ENCODE peak calls at places on chromosomes 13 and 19, in ten cellular contexts. One of them, this sample, is unnamed.
A peak's percentile ranks its signal among the peaks of the same experiment; 100 is the strongest.

GRCh38 chr13:114069376-114070097 is 62.9 kb downstream of the RASA3 start:
- DNase-seq in stimulated activated CD4-positive, alpha-beta T cell treated with anti-CD3 and anti-CD28 coated beads, TNF-alpha, amount 100 ng/mL, for 1 hour: no peak
- DNase-seq in fibroblast of mammary gland: no peak
- DNase-seq in gastrocnemius medialis: no peak
- DNase-seq in neural progenitor cell: no peak
- DNase-seq in H54: no peak
- DNase-seq in AG08396: no peak
- DNase-seq in mucosa of gallbladder: no peak
- DNase-seq in AML-193: no peak
- DNase-seq in amygdala: no peak
- DNase-seq in this sample: peak; percentile 62

GRCh38 chr19:29383696-29384095 is 142.1 kb upstream of the VSTM2B start:
- DNase-seq in stimulated activated CD4-positive, alpha-beta T cell treated with anti-CD3 and anti-CD28 coated beads, TNF-alpha, amount 100 ng/mL, for 1 hour: no peak
- DNase-seq in fibroblast of mammary gland: no peak
- DNase-seq in gastrocnemius medialis: no peak
- DNase-seq in neural progenitor cell: no peak
- DNase-seq in H54: no peak
- DNase-seq in AG08396: no peak
- DNase-seq in mucosa of gallbladder: no peak
- DNase-seq in AML-193: no peak
- DNase-seq in amygdala: no peak
- DNase-seq in this sample: peak; percentile 26

GRCh38 chr13:98199480-98199879 is 22.4 kb upstream of the RNF113B start:
- DNase-seq in stimulated activated CD4-positive, alpha-beta T cell treated with anti-CD3 and anti-CD28 coated beads, TNF-alpha, amount 100 ng/mL, for 1 hour: no peak
- DNase-seq in fibroblast of mammary gland: no peak
- DNase-seq in gastrocnemius medialis: no peak
- DNase-seq in neural progenitor cell: no peak
- DNase-seq in H54: no peak
- DNase-seq in AG08396: no peak
- DNase-seq in mucosa of gallbladder: no peak
- DNase-seq in AML-193: no peak
- DNase-seq in amygdala: no peak
- DNase-seq in this sample: no peak

GRCh38 chr19:16330368-16330801 is 5.8 kb downstream of the KLF2 start:
- DNase-seq in stimulated activated CD4-positive, alpha-beta T cell treated with anti-CD3 and anti-CD28 coated beads, TNF-alpha, amount 100 ng/mL, for 1 hour: peak; percentile 88
- DNase-seq in fibroblast of mammary gland: peak; percentile 87
- DNase-seq in gastrocnemius medialis: peak; percentile 43
- DNase-seq in neural progenitor cell: no peak
- DNase-seq in H54: peak; percentile 95
- DNase-seq in AG08396: peak; percentile 77
- DNase-seq in mucosa of gallbladder: peak; percentile 79
- DNase-seq in AML-193: peak; percentile 8
- DNase-seq in amygdala: no peak
- DNase-seq in this sample: peak; percentile 83

GRCh38 chr19:6521718-6522646 is 8.8 kb upstream of the TNFSF9 start:
- DNase-seq in stimulated activated CD4-positive, alpha-beta T cell treated with anti-CD3 and anti-CD28 coated beads, TNF-alpha, amount 100 ng/mL, for 1 hour: no peak
- DNase-seq in fibroblast of mammary gland: peak; percentile 45
- DNase-seq in gastrocnemius medialis: no peak
- DNase-seq in neural progenitor cell: no peak
- DNase-seq in H54: no peak
- DNase-seq in AG08396: no peak
- DNase-seq in mucosa of gallbladder: no peak
- DNase-seq in AML-193: no peak
- DNase-seq in amygdala: no peak
- DNase-seq in this sample: no peak

GRCh38 chr19:46603195-46603637 is 2.1 kb downstream of the CALM3 start:
- DNase-seq in stimulated activated CD4-positive, alpha-beta T cell treated with anti-CD3 and anti-CD28 coated beads, TNF-alpha, amount 100 ng/mL, for 1 hour: no peak
- DNase-seq in fibroblast of mammary gland: no peak
- DNase-seq in gastrocnemius medialis: no peak
- DNase-seq in neural progenitor cell: no peak
- DNase-seq in H54: no peak
- DNase-seq in AG08396: no peak
- DNase-seq in mucosa of gallbladder: peak; percentile 69
- DNase-seq in AML-193: no peak
- DNase-seq in amygdala: no peak
- DNase-seq in this sample: no peak

GRCh38 chr13:86684402-86684801 is 885.2 kb upstream of the SLITRK6 start:
- DNase-seq in stimulated activated CD4-positive, alpha-beta T cell treated with anti-CD3 and anti-CD28 coated beads, TNF-alpha, amount 100 ng/mL, for 1 hour: no peak
- DNase-seq in fibroblast of mammary gland: no peak
- DNase-seq in gastrocnemius medialis: no peak
- DNase-seq in neural progenitor cell: no peak
- DNase-seq in H54: no peak
- DNase-seq in AG08396: no peak
- DNase-seq in mucosa of gallbladder: no peak
- DNase-seq in AML-193: no peak
- DNase-seq in amygdala: no peak
- DNase-seq in this sample: no peak

GRCh38 chr13:62687727-62688126 is 1272.1 kb upstream of the PCDH20 start:
- DNase-seq in stimulated activated CD4-positive, alpha-beta T cell treated with anti-CD3 and anti-CD28 coated beads, TNF-alpha, amount 100 ng/mL, for 1 hour: no peak
- DNase-seq in fibroblast of mammary gland: no peak
- DNase-seq in gastrocnemius medialis: no peak
- DNase-seq in neural progenitor cell: peak; percentile 27
- DNase-seq in H54: no peak
- DNase-seq in AG08396: no peak
- DNase-seq in mucosa of gallbladder: no peak
- DNase-seq in AML-193: no peak
- DNase-seq in amygdala: no peak
- DNase-seq in this sample: no peak

GRCh38 chr13:45257638-45258338 is 56.9 kb upstream of the KCTD4 start:
- DNase-seq in stimulated activated CD4-positive, alpha-beta T cell treated with anti-CD3 and anti-CD28 coated beads, TNF-alpha, amount 100 ng/mL, for 1 hour: no peak
- DNase-seq in fibroblast of mammary gland: peak; percentile 42
- DNase-seq in gastrocnemius medialis: no peak
- DNase-seq in neural progenitor cell: no peak
- DNase-seq in H54: no peak
- DNase-seq in AG08396: no peak
- DNase-seq in mucosa of gallbladder: no peak
- DNase-seq in AML-193: no peak
- DNase-seq in amygdala: no peak
- DNase-seq in this sample: no peak

GRCh38 chr19:49858591-49858985 is 7.6 kb downstream of the PTOV1 start:
- DNase-seq in stimulated activated CD4-positive, alpha-beta T cell treated with anti-CD3 and anti-CD28 coated beads, TNF-alpha, amount 100 ng/mL, for 1 hour: no peak
- DNase-seq in fibroblast of mammary gland: no peak
- DNase-seq in gastrocnemius medialis: no peak
- DNase-seq in neural progenitor cell: no peak
- DNase-seq in H54: no peak
- DNase-seq in AG08396: no peak
- DNase-seq in mucosa of gallbladder: no peak
- DNase-seq in AML-193: no peak
- DNase-seq in amygdala: no peak
- DNase-seq in this sample: no peak

GRCh38 chr19:55597493-55597892 is 1.8 kb downstream of the FIZ1 start:
- DNase-seq in stimulated activated CD4-positive, alpha-beta T cell treated with anti-CD3 and anti-CD28 coated beads, TNF-alpha, amount 100 ng/mL, for 1 hour: no peak
- DNase-seq in fibroblast of mammary gland: no peak
- DNase-seq in gastrocnemius medialis: no peak
- DNase-seq in neural progenitor cell: no peak
- DNase-seq in H54: no peak
- DNase-seq in AG08396: no peak
- DNase-seq in mucosa of gallbladder: no peak
- DNase-seq in AML-193: no peak
- DNase-seq in amygdala: no peak
- DNase-seq in this sample: no peak

GRCh38 chr13:23430664-23431063 is 2.8 kb downstream of the SACS start:
- DNase-seq in stimulated activated CD4-positive, alpha-beta T cell treated with anti-CD3 and anti-CD28 coated beads, TNF-alpha, amount 100 ng/mL, for 1 hour: no peak
- DNase-seq in fibroblast of mammary gland: no peak
- DNase-seq in gastrocnemius medialis: no peak
- DNase-seq in neural progenitor cell: no peak
- DNase-seq in H54: no peak
- DNase-seq in AG08396: no peak
- DNase-seq in mucosa of gallbladder: no peak
- DNase-seq in AML-193: no peak
- DNase-seq in amygdala: no peak
- DNase-seq in this sample: no peak

GRCh38 chr13:54742984-54743383 is 1714.4 kb downstream of the OLFM4 start:
- DNase-seq in stimulated activated CD4-positive, alpha-beta T cell treated with anti-CD3 and anti-CD28 coated beads, TNF-alpha, amount 100 ng/mL, for 1 hour: no peak
- DNase-seq in fibroblast of mammary gland: no peak
- DNase-seq in gastrocnemius medialis: no peak
- DNase-seq in neural progenitor cell: no peak
- DNase-seq in H54: no peak
- DNase-seq in AG08396: no peak
- DNase-seq in mucosa of gallbladder: no peak
- DNase-seq in AML-193: no peak
- DNase-seq in amygdala: no peak
- DNase-seq in this sample: no peak

GRCh38 chr13:37187611-37188010 is 82.1 kb upstream of the CSNK1A1L start:
- DNase-seq in stimulated activated CD4-positive, alpha-beta T cell treated with anti-CD3 and anti-CD28 coated beads, TNF-alpha, amount 100 ng/mL, for 1 hour: no peak
- DNase-seq in fibroblast of mammary gland: no peak
- DNase-seq in gastrocnemius medialis: no peak
- DNase-seq in neural progenitor cell: no peak
- DNase-seq in H54: no peak
- DNase-seq in AG08396: no peak
- DNase-seq in mucosa of gallbladder: no peak
- DNase-seq in AML-193: no peak
- DNase-seq in amygdala: no peak
- DNase-seq in this sample: no peak

GRCh38 chr19:14497347-14497921 is 1.5 kb upstream of the GIPC1 start:
- DNase-seq in stimulated activated CD4-positive, alpha-beta T cell treated with anti-CD3 and anti-CD28 coated beads, TNF-alpha, amount 100 ng/mL, for 1 hour: no peak
- DNase-seq in fibroblast of mammary gland: no peak
- DNase-seq in gastrocnemius medialis: no peak
- DNase-seq in neural progenitor cell: no peak
- DNase-seq in H54: no peak
- DNase-seq in AG08396: no peak
- DNase-seq in mucosa of gallbladder: peak; percentile 65
- DNase-seq in AML-193: no peak
- DNase-seq in amygdala: no peak
- DNase-seq in this sample: no peak

GRCh38 chr19:54252243-54252642 is 4.8 kb downstream of the LILRB5 start:
- DNase-seq in stimulated activated CD4-positive, alpha-beta T cell treated with anti-CD3 and anti-CD28 coated beads, TNF-alpha, amount 100 ng/mL, for 1 hour: no peak
- DNase-seq in fibroblast of mammary gland: no peak
- DNase-seq in gastrocnemius medialis: no peak
- DNase-seq in neural progenitor cell: no peak
- DNase-seq in H54: no peak
- DNase-seq in AG08396: no peak
- DNase-seq in mucosa of gallbladder: no peak
- DNase-seq in AML-193: no peak
- DNase-seq in amygdala: no peak
- DNase-seq in this sample: peak; percentile 45

GRCh38 chr19:35828694-35829301 is 16.2 kb upstream of the PRODH2 start:
- DNase-seq in stimulated activated CD4-positive, alpha-beta T cell treated with anti-CD3 and anti-CD28 coated beads, TNF-alpha, amount 100 ng/mL, for 1 hour: no peak
- DNase-seq in fibroblast of mammary gland: peak; percentile 63
- DNase-seq in gastrocnemius medialis: no peak
- DNase-seq in neural progenitor cell: peak; percentile 95
- DNase-seq in H54: no peak
- DNase-seq in AG08396: peak; percentile 78
- DNase-seq in mucosa of gallbladder: peak; percentile 65
- DNase-seq in AML-193: peak; percentile 9
- DNase-seq in amygdala: no peak
- DNase-seq in this sample: no peak

GRCh38 chr19:10660346-10660745 is 6.2 kb downstream of the ILF3 start:
- DNase-seq in stimulated activated CD4-positive, alpha-beta T cell treated with anti-CD3 and anti-CD28 coated beads, TNF-alpha, amount 100 ng/mL, for 1 hour: no peak
- DNase-seq in fibroblast of mammary gland: no peak
- DNase-seq in gastrocnemius medialis: no peak
- DNase-seq in neural progenitor cell: no peak
- DNase-seq in H54: no peak
- DNase-seq in AG08396: no peak
- DNase-seq in mucosa of gallbladder: no peak
- DNase-seq in AML-193: no peak
- DNase-seq in amygdala: no peak
- DNase-seq in this sample: no peak

GRCh38 chr13:73533111-73533510 is 474.3 kb downstream of the KLF5 start:
- DNase-seq in stimulated activated CD4-positive, alpha-beta T cell treated with anti-CD3 and anti-CD28 coated beads, TNF-alpha, amount 100 ng/mL, for 1 hour: no peak
- DNase-seq in fibroblast of mammary gland: no peak
- DNase-seq in gastrocnemius medialis: no peak
- DNase-seq in neural progenitor cell: no peak
- DNase-seq in H54: no peak
- DNase-seq in AG08396: no peak
- DNase-seq in mucosa of gallbladder: no peak
- DNase-seq in AML-193: no peak
- DNase-seq in amygdala: no peak
- DNase-seq in this sample: no peak

GRCh38 chr19:18896421-18896841 is 473 bp upstream of the CERS1 start:
- DNase-seq in stimulated activated CD4-positive, alpha-beta T cell treated with anti-CD3 and anti-CD28 coated beads, TNF-alpha, amount 100 ng/mL, for 1 hour: no peak
- DNase-seq in fibroblast of mammary gland: no peak
- DNase-seq in gastrocnemius medialis: no peak
- DNase-seq in neural progenitor cell: peak; percentile 38
- DNase-seq in H54: no peak
- DNase-seq in AG08396: peak; percentile 49
- DNase-seq in mucosa of gallbladder: no peak
- DNase-seq in AML-193: no peak
- DNase-seq in amygdala: no peak
- DNase-seq in this sample: no peak

GRCh38 chr19:38666662-38667448 is 19.4 kb downstream of the ACTN4 start:
- DNase-seq in stimulated activated CD4-positive, alpha-beta T cell treated with anti-CD3 and anti-CD28 coated beads, TNF-alpha, amount 100 ng/mL, for 1 hour: no peak
- DNase-seq in fibroblast of mammary gland: peak; percentile 84
- DNase-seq in gastrocnemius medialis: no peak
- DNase-seq in neural progenitor cell: peak; percentile 58
- DNase-seq in H54: no peak
- DNase-seq in AG08396: no peak
- DNase-seq in mucosa of gallbladder: no peak
- DNase-seq in AML-193: no peak
- DNase-seq in amygdala: no peak
- DNase-seq in this sample: no peak

GRCh38 chr13:98476538-98476966 is 100.4 kb downstream of the STK24 start:
- DNase-seq in stimulated activated CD4-positive, alpha-beta T cell treated with anti-CD3 and anti-CD28 coated beads, TNF-alpha, amount 100 ng/mL, for 1 hour: peak; percentile 76
- DNase-seq in fibroblast of mammary gland: peak; percentile 88
- DNase-seq in gastrocnemius medialis: no peak
- DNase-seq in neural progenitor cell: no peak
- DNase-seq in H54: peak; percentile 98
- DNase-seq in AG08396: peak; percentile 79
- DNase-seq in mucosa of gallbladder: peak; percentile 78
- DNase-seq in AML-193: peak; percentile 90
- DNase-seq in amygdala: no peak
- DNase-seq in this sample: peak; percentile 83

GRCh38 chr13:46561691-46562090 is 8.7 kb downstream of the LRCH1 start:
- DNase-seq in stimulated activated CD4-positive, alpha-beta T cell treated with anti-CD3 and anti-CD28 coated beads, TNF-alpha, amount 100 ng/mL, for 1 hour: no peak
- DNase-seq in fibroblast of mammary gland: no peak
- DNase-seq in gastrocnemius medialis: no peak
- DNase-seq in neural progenitor cell: no peak
- DNase-seq in H54: no peak
- DNase-seq in AG08396: no peak
- DNase-seq in mucosa of gallbladder: no peak
- DNase-seq in AML-193: no peak
- DNase-seq in amygdala: no peak
- DNase-seq in this sample: no peak

GRCh38 chr19:33248954-33249613 is 23.4 kb upstream of the SLC7A10 start:
- DNase-seq in stimulated activated CD4-positive, alpha-beta T cell treated with anti-CD3 and anti-CD28 coated beads, TNF-alpha, amount 100 ng/mL, for 1 hour: no peak
- DNase-seq in fibroblast of mammary gland: no peak
- DNase-seq in gastrocnemius medialis: no peak
- DNase-seq in neural progenitor cell: no peak
- DNase-seq in H54: peak; percentile 53
- DNase-seq in AG08396: no peak
- DNase-seq in mucosa of gallbladder: no peak
- DNase-seq in AML-193: peak; percentile 73
- DNase-seq in amygdala: no peak
- DNase-seq in this sample: no peak

GRCh38 chr13:91142572-91142971 is 204.9 kb upstream of the MIR17HG start:
- DNase-seq in stimulated activated CD4-positive, alpha-beta T cell treated with anti-CD3 and anti-CD28 coated beads, TNF-alpha, amount 100 ng/mL, for 1 hour: no peak
- DNase-seq in fibroblast of mammary gland: peak; percentile 39
- DNase-seq in gastrocnemius medialis: no peak
- DNase-seq in neural progenitor cell: no peak
- DNase-seq in H54: no peak
- DNase-seq in AG08396: no peak
- DNase-seq in mucosa of gallbladder: no peak
- DNase-seq in AML-193: no peak
- DNase-seq in amygdala: no peak
- DNase-seq in this sample: no peak

GRCh38 chr19:12834976-12835757 is 788 bp upstream of the RTBDN start:
- DNase-seq in stimulated activated CD4-positive, alpha-beta T cell treated with anti-CD3 and anti-CD28 coated beads, TNF-alpha, amount 100 ng/mL, for 1 hour: no peak
- DNase-seq in fibroblast of mammary gland: no peak
- DNase-seq in gastrocnemius medialis: no peak
- DNase-seq in neural progenitor cell: peak; percentile 57
- DNase-seq in H54: no peak
- DNase-seq in AG08396: peak; percentile 63
- DNase-seq in mucosa of gallbladder: no peak
- DNase-seq in AML-193: no peak
- DNase-seq in amygdala: no peak
- DNase-seq in this sample: no peak

GRCh38 chr13:36766295-36766694 is 52.7 kb upstream of the RFXAP start:
- DNase-seq in stimulated activated CD4-positive, alpha-beta T cell treated with anti-CD3 and anti-CD28 coated beads, TNF-alpha, amount 100 ng/mL, for 1 hour: no peak
- DNase-seq in fibroblast of mammary gland: peak; percentile 81
- DNase-seq in gastrocnemius medialis: no peak
- DNase-seq in neural progenitor cell: no peak
- DNase-seq in H54: no peak
- DNase-seq in AG08396: no peak
- DNase-seq in mucosa of gallbladder: no peak
- DNase-seq in AML-193: no peak
- DNase-seq in amygdala: no peak
- DNase-seq in this sample: no peak